ENCODE peak calls at places on chromosomes 11 and 22, in six cellular contexts. E is left ventricle myocardium inferior, V is sigmoid colon, Q is PC-3, Z is GM23338, Y is upper lobe of right lung. G is an unnamed sample.

GRCh38 chr11:47512701-47513100 is 40.2 kb downstream of the CELF1 start:
- DNase-seq in Z (no peak), E (no peak), Y (no peak), V (no peak), Q (no peak), G (no peak)

GRCh38 chr11:124917115-124917637 is 1.9 kb upstream of the HEPN1 start:
- DNase-seq in E (no peak), Z (no peak), V (no peak), Q (no peak), Y (no peak), G (no peak)

GRCh38 chr11:30535818-30536217 is 50.3 kb downstream of the MPPED2 start:
- DNase-seq in E (no peak), Q (no peak), V (no peak), Z (no peak), Y (no peak), G (no peak)

GRCh38 chr11:15073361-15074205 is at the start of gene CALCB:
- DNase-seq in V (no peak), Y (no peak), E (no peak), Q (no peak), Z (peak), G (no peak)

GRCh38 chr11:130103296-130103814 is 33.7 kb downstream of the APLP2 start:
- DNase-seq in V (no peak), E (no peak), Z (no peak), Q (peak), Y (no peak), G (no peak)

GRCh38 chr22:42604403-42604802 is 10.3 kb downstream of the POLDIP3 start:
- DNase-seq in Q (no peak), Y (no peak), E (no peak), V (no peak), Z (no peak), G (no peak)

GRCh38 chr11:75355051-75355450 is 3.6 kb upstream of the ARRB1 start:
- DNase-seq in Y (no peak), Z (no peak), Q (peak), V (no peak), E (no peak), G (no peak)

GRCh38 chr11:91163619-91164451 is 941.0 kb upstream of the CHORDC1 start:
- DNase-seq in Y (no peak), Z (no peak), V (no peak), E (no peak), Q (peak), G (no peak)

GRCh38 chr11:75867778-75868374 is 52.9 kb downstream of the UVRAG start:
- DNase-seq in Y (no peak), V (no peak), E (no peak), Q (peak), Z (peak), G (peak)

GRCh38 chr22:22942511-22943329 is 55.1 kb downstream of the IGLL5 start:
- DNase-seq in V (peak), Z (peak), Q (peak), Y (peak), E (peak), G (peak)

GRCh38 chr11:8870461-8871282 is 40.3 kb upstream of the AKIP1 start:
- DNase-seq in V (peak), Q (peak), E (peak), Z (peak), Y (peak), G (peak)

GRCh38 chr22:28989035-28989464 is 72.6 kb downstream of the C22orf31 start:
- DNase-seq in Z (peak), V (no peak), E (no peak), Q (peak), Y (no peak), G (no peak)

GRCh38 chr11:38274031-38274430 is 1676.0 kb upstream of the RAG2 start:
- DNase-seq in Q (no peak), Y (no peak), V (no peak), E (no peak), Z (no peak), G (no peak)

GRCh38 chr11:121422675-121423074 is 29.4 kb upstream of the SORL1 start:
- DNase-seq in Q (no peak), Y (no peak), E (no peak), V (no peak), Z (no peak), G (no peak)

GRCh38 chr11:130779943-130780342 is 136.3 kb downstream of the SNX19 start:
- DNase-seq in Y (no peak), V (no peak), E (no peak), Q (no peak), Z (no peak), G (no peak)

GRCh38 chr22:22855085-22855484 is 32.5 kb upstream of the IGLL5 start:
- DNase-seq in Q (no peak), E (no peak), Z (no peak), V (no peak), Y (no peak), G (no peak)

GRCh38 chr22:50502628-50503474 is 4.7 kb downstream of the LMF2 start:
- DNase-seq in Q (no peak), Z (no peak), V (no peak), E (no peak), Y (no peak), G (no peak)

GRCh38 chr11:32032478-32032877 is 58.4 kb upstream of the RCN1 start:
- DNase-seq in V (no peak), Y (no peak), Z (no peak), E (no peak), Q (peak), G (peak)

GRCh38 chr11:68524213-68524612 is 63.7 kb downstream of the PPP6R3 start:
- DNase-seq in Y (no peak), E (no peak), Z (no peak), Q (no peak), V (no peak), G (no peak)

GRCh38 chr11:86370922-86371614 is 3.6 kb upstream of the CCDC81 start:
- DNase-seq in Q (peak), V (no peak), Z (peak), Y (no peak), E (no peak), G (no peak)

GRCh38 chr11:13136272-13136596 is 127.1 kb downstream of the RASSF10 start:
- DNase-seq in E (no peak), Q (no peak), V (no peak), Y (no peak), Z (no peak), G (no peak)

GRCh38 chr11:134628426-134628825 is 216.4 kb upstream of the B3GAT1 start:
- DNase-seq in E (no peak), Q (no peak), Z (no peak), V (no peak), Y (no peak), G (no peak)

DNA sequence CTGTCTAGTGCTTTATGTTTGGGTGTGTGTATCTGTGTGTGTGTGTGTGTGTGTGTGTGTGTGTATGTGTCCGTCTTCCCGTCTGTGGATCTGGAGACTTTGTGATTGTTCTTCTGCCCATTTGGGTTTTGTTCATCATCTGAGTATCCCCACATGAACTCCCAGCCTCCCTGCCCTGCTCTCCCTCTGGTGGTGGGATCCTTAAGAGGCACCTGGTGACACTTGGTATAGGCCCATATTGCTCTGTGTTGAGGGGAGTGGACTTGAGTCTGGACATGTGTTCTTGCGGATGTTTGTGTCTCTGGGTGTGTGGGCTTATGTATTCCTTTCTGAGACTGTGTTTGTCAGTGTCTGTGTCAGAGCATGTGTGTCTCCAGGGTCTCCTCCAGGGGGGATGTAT is 15.3 kb downstream of the RCOR2 start:
- DNase-seq in E (no peak), Y (no peak), Z (peak), Q (peak), V (no peak), G (no peak)
- TF ChIP-seq CTCF in E (peak), Y (peak), Z (peak), Q (peak), V (no peak), G (no peak)

GRCh38 chr11:123428221-123428631 is 1.8 kb upstream of the GRAMD1B start:
- DNase-seq in E (no peak), V (no peak), Z (no peak), Y (no peak), Q (no peak), G (no peak)

GRCh38 chr11:123429336-123429735 is 733 bp upstream of the GRAMD1B start:
- DNase-seq in E (no peak), Z (no peak), Y (no peak), V (no peak), Q (peak), G (no peak)

GRCh38 chr11:123431619-123432018 is 1.6 kb downstream of the GRAMD1B start:
- DNase-seq in Z (no peak), E (no peak), Y (no peak), Q (peak), V (no peak), G (no peak)

GRCh38 chr11:123430736-123431356 is 777 bp downstream of the GRAMD1B start:
- DNase-seq in Q (peak), V (peak), Z (peak), E (peak), Y (peak), G (peak)

DNA sequence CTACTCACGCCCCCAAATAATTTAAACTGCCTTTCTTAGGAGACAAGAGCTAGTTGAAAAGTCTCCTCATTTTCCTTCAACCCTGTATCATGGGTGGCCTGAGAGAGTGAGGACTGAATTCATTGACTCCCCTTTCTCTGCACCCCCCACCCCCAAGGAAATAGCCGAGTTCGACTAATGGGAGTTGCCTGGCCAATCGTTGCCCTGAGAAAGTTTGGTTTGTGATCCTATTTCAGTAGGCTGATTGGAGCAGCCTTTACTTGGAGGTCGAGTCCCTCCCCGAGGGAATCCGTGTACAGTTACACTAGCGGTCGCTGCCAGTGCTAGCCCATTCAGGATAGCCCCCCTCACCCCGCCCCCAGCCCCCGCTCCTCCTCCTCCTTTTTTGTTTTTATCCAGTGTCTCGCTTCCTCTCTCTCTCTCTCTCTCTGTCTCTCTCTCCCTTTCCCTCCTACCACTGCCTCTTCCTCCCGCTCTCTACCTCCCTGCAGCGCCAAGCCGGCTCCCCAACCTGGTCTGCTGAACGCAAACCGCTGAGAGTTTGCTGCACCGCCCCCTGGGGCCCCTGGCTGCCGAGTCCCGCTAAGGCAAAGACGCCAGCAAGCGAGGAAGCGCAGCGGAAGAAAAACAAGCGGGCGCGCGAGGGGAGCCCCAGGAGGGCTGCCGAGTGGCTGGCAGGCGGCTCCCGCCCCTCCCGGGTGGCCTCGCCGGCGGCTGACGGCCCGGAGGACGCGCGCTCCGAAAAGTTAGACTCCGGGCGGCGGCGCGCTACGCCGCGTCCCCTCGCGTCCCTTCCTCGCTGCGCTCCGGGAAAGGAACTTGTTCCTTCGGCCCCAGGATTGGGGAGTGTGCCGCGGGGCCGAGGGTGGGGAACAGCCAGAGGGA is at the start of gene GRAMD1B:
- DNase-seq in Q (peak), Y (peak), Z (peak), V (no peak), E (peak), G (peak)
- TF ChIP-seq CTCF in Q (peak), Y (peak), Z (no peak), V (no peak), E (peak), G (no peak)

GRCh38 chr11:116928102-116928777 is 90.8 kb upstream of the APOA1 start:
- DNase-seq in E (no peak), V (no peak), Q (no peak), Z (no peak), Y (no peak), G (peak)

GRCh38 chr11:116925050-116925449 is 87.6 kb upstream of the APOA1 start:
- DNase-seq in Q (no peak), Y (no peak), V (no peak), E (no peak), Z (peak), G (no peak)

GRCh38 chr11:116928845-116929244 is 91.4 kb upstream of the APOA1 start:
- DNase-seq in Y (no peak), Z (no peak), V (no peak), E (no peak), Q (no peak), G (no peak)

GRCh38 chr11:116929393-116930090 is 92.1 kb upstream of the APOA1 start:
- DNase-seq in Q (no peak), Z (no peak), V (no peak), Y (no peak), E (no peak), G (no peak)

GRCh38 chr11:116927163-116927772 is 89.8 kb upstream of the APOA1 start:
- DNase-seq in Y (no peak), Z (no peak), Q (peak), V (no peak), E (no peak), G (no peak)
- TF ChIP-seq CTCF in Y (peak), Z (peak), Q (peak), V (no peak), E (peak), G (peak)

GRCh38 chr22:17218341-17218740 is 894 bp downstream of the ADA2 start:
- DNase-seq in Y (no peak), E (no peak), V (no peak), Z (no peak), Q (no peak), G (no peak)

GRCh38 chr22:17217179-17217578 is 2.1 kb downstream of the ADA2 start:
- DNase-seq in Z (peak), E (no peak), Y (no peak), Q (no peak), V (no peak), G (no peak)

GRCh38 chr22:17214416-17215043 is 4.7 kb downstream of the ADA2 start:
- DNase-seq in Z (no peak), V (no peak), Y (no peak), Q (no peak), E (no peak), G (no peak)

GRCh38 chr22:17213976-17214375 is 5.3 kb downstream of the ADA2 start:
- DNase-seq in Y (peak), V (peak), Z (peak), E (peak), Q (peak), G (no peak)
- TF ChIP-seq CTCF in Y (peak), V (no peak), Z (peak), E (peak), Q (peak), G (peak)

G was measured in GM20000.